ENCODE peak calls at places on chromosomes 16 and 17, in six cellular contexts. G is mucosa of gallbladder; Y is AG08395; W is activated naive CD4-positive, alpha-beta T cell; Z is coronary artery; U is dorsolateral prefrontal cortex. J is an unnamed sample.

GRCh38 chr17:14203392-14203791 is 33.3 kb downstream of the CDRT15 start:
- DNase-seq in W (peak; percentile 23), Z (no peak), Y (no peak), G (no peak), U (no peak), J (no peak)

GRCh38 chr17:66115246-66115645 is 76.7 kb downstream of the CEP112 start:
- DNase-seq in U (no peak), G (no peak), Y (peak; percentile 60), W (no peak), Z (no peak), J (peak; percentile 27)

GRCh38 chr17:16374129-16374528 is 6.8 kb upstream of the UBB start:
- DNase-seq in W (no peak), U (no peak), Y (peak; percentile 53), Z (no peak), G (no peak), J (peak; percentile 35)

GRCh38 chr16:52549011-52549692 is 2.2 kb upstream of the TOX3 start:
- DNase-seq in U (no peak), G (no peak), Z (no peak), W (no peak), Y (no peak), J (no peak)

GRCh38 chr17:79078476-79079190 is 4.0 kb downstream of the ENGASE start:
- DNase-seq in Z (no peak), U (no peak), G (no peak), W (no peak), Y (no peak), J (no peak)

GRCh38 chr16:67528870-67529638 is 425 bp downstream of the RIPOR1 start:
- DNase-seq in Y (peak; percentile 40), Z (peak; percentile 75), W (peak; percentile 26), G (no peak), U (no peak), J (no peak)

GRCh38 chr17:9472094-9472493 is 103.5 kb downstream of the STX8 start:
- DNase-seq in G (no peak), W (no peak), Z (no peak), Y (no peak), U (no peak), J (no peak)

GRCh38 chr17:18987862-18988545 is 16.6 kb downstream of the FAM83G start:
- DNase-seq in Z (no peak), G (peak; percentile 68), U (no peak), Y (no peak), W (no peak), J (no peak)

GRCh38 chr17:7816926-7817642 is 16.9 kb upstream of the KDM6B start:
- DNase-seq in Z (no peak), Y (no peak), U (no peak), W (no peak), G (no peak), J (no peak)

GRCh38 chr16:17364319-17365210 is 106.2 kb downstream of the XYLT1 start:
- DNase-seq in W (peak; percentile 34), G (no peak), Z (no peak), U (no peak), Y (peak; percentile 63), J (peak; percentile 82)

GRCh38 chr17:27296427-27296979 is 2.6 kb downstream of the WSB1 start:
- DNase-seq in U (no peak), Y (peak; percentile 59), W (no peak), G (no peak), Z (no peak), J (peak; percentile 51)

GRCh38 chr16:3121843-3122467 is 9.6 kb downstream of the ZNF205 start:
- DNase-seq in Y (no peak), G (no peak), Z (no peak), W (no peak), U (no peak), J (no peak)

GRCh38 chr16:75029854-75030253 is 31.0 kb downstream of the ZNRF1 start:
- DNase-seq in Y (peak; percentile 22), U (no peak), G (no peak), Z (no peak), W (no peak), J (no peak)

GRCh38 chr17:82440991-82441627 is 9.4 kb downstream of the CYBC1 start:
- DNase-seq in U (no peak), W (no peak), Y (no peak), Z (no peak), G (no peak), J (no peak)